ENCODE peak calls at places on chromosomes 13 and 19, in four cellular contexts. V, D, H and T are unnamed samples. For H3K9me3, the result is how much of the 10 kb centered on the place peaks cover.

GRCh38 chr13:106302011-106302410 is 233.5 kb downstream of the EFNB2 start:
- DNase-seq in V (no peak), D (peak), H (no peak), T (no peak)

GRCh38 chr19:53865918-53866696 is 1.6 kb upstream of the MYADM start:
- DNase-seq in V (no peak), D (peak), H (peak), T (peak)

GRCh38 chr13:46484561-46484960 is 68.4 kb upstream of the LRCH1 start:
- DNase-seq in V (no peak), D (no peak), H (no peak), T (no peak)

GRCh38 chr13:20902438-20903163 is at the start of gene XPO4:
- DNase-seq in V (peak), D (peak), H (peak), T (peak)

GRCh38 chr19:39156230-39156890 is 30.8 kb downstream of the PAK4 start:
- DNase-seq in V (no peak), D (peak), H (no peak), T (no peak)

GRCh38 chr13:42747399-42747873 is 33.9 kb upstream of the FAM216B start:
- DNase-seq in V (no peak), D (peak), H (no peak), T (no peak)

GRCh38 chr13:22801402-22802003 is 379.3 kb upstream of the SGCG start:
- DNase-seq in V (no peak), D (no peak), H (no peak), T (no peak)

GRCh38 chr13:98632971-98633370 is 56.1 kb upstream of the STK24 start:
- DNase-seq in V (no peak), D (no peak), H (no peak), T (no peak)

GRCh38 chr19:8512115-8512967 is 1.6 kb downstream of the ZNF414 start:
- DNase-seq in V (peak), D (peak), H (no peak), T (no peak)

GRCh38 chr19:13877303-13877702 is 369 bp downstream of the NANOS3 start:
- DNase-seq in V (no peak), D (no peak), H (no peak), T (no peak)

GRCh38 chr13:39699274-39699673 is 43.8 kb downstream of the COG6 start:
- DNase-seq in V (no peak), D (no peak), H (no peak), T (no peak)

GRCh38 chr19:49758292-49758691 is 4.8 kb downstream of the TSKS start:
- DNase-seq in V (no peak), D (no peak), H (no peak), T (no peak)

GRCh38 chr13:30376426-30377311 is 45.6 kb upstream of the UBE2L5 start:
- DNase-seq in V (peak), D (peak), H (peak), T (peak)

GRCh38 chr13:112354330-112355273 is 21.6 kb upstream of the SPACA7 start:
- DNase-seq in V (no peak), D (no peak), H (no peak), T (no peak)

GRCh38 chr19:38693380-38694223 is 46.2 kb downstream of the ACTN4 start:
- DNase-seq in V (peak), D (peak), H (peak), T (no peak)

GRCh38 chr19:18379803-18380747 is 5.9 kb upstream of the GDF15 start:
- DNase-seq in V (no peak), D (peak), H (peak), T (no peak)

GRCh38 chr19:35559781-35560180 is 3.7 kb downstream of the ATP4A start:
- DNase-seq in V (no peak), D (no peak), H (no peak), T (no peak)

GRCh38 chr19:12884926-12885748 is 1.9 kb downstream of the KLF1 start:
- DNase-seq in V (no peak), D (peak), H (peak), T (peak)

GRCh38 chr13:72539925-72540324 is 187.5 kb downstream of the MZT1 start:
- DNase-seq in V (no peak), D (no peak), H (no peak), T (no peak)

GRCh38 chr13:114089751-114090400 is 42.5 kb downstream of the RASA3 start:
- DNase-seq in V (no peak), D (no peak), H (no peak), T (no peak)

GRCh38 chr19:31255863-31256600 is 93.2 kb downstream of the TSHZ3 start:
- DNase-seq in V (no peak), D (peak), H (no peak), T (no peak)

GRCh38 chr19:57075801-57076492 is 43.8 kb upstream of the USP29 start:
- DNase-seq in V (no peak), D (no peak), H (no peak), T (no peak)
- H3K9me3 ChIP-seq in V (under half), D (under half), H (under half), T (under half)

DNA sequence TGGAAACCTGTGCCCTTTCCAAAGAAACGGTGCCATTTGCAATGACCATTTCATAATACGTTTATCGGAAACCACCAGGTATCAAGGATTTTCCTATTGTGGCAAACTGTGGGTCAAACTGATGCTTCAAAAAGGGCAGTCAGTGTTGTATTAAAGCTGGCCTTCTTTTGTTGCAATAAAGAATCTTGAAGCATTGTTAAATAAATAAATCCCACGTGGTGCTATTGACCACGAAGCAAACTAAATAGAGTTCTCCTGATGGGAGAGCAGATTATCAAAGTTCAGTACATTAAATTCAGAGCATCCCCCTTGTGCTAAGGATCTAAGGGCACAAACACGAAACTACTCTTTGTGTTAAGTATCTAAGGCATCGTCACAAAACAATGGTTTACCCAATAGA is 545.9 kb upstream of the MIR17HG start:
- DNase-seq in V (no peak), D (no peak), H (no peak), T (no peak)
- H3K9me3 ChIP-seq in V (under half), D (under half), H (under half), T (under half)

GRCh38 chr13:19071161-19071936 is 110.3 kb downstream of the TUBA3C start:
- DNase-seq in V (no peak), D (no peak), H (no peak), T (no peak)
- H3K9me3 ChIP-seq in V (under half), D (under half), H (under half), T (under half)

DNA sequence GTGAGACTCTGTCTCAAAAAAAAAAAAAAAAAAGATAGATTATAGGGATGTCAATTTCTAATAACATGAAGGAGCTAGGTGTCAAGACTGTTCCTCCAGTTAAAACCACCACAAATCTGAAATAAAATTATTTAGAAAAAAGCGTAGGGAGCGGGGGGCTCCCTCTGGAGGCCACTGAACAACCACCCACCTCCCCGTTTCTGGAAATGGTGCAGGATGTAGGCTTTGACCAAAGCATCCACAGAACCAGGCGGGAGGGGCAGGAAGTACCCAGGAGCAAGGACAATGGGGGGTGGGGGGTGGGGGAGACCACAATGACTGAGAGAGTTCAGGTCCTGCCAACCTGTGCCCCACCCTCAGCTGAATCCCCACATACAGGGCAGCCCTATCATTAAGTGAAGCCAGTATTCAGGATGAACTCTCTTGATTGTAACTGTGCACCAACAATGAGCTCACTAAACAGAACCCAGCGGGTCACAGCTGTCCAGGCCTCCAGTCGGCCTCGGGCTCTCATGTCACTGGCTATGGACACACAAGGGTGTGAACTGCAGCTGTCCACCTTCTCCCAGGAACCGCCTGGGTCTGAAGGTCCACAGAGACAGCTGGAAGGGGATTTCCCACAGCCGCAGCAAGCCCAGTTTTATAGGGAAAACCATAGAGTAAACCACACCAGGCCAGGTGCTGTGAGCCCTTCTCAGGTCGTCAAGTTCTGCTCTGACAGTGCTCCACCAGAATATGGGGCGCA is 6.6 kb downstream of the ZSCAN18 start:
- DNase-seq in V (no peak), D (no peak), H (no peak), T (no peak)
- H3K9me3 ChIP-seq in V (under half), D (under half), H (under half), T (under half)

DNA sequence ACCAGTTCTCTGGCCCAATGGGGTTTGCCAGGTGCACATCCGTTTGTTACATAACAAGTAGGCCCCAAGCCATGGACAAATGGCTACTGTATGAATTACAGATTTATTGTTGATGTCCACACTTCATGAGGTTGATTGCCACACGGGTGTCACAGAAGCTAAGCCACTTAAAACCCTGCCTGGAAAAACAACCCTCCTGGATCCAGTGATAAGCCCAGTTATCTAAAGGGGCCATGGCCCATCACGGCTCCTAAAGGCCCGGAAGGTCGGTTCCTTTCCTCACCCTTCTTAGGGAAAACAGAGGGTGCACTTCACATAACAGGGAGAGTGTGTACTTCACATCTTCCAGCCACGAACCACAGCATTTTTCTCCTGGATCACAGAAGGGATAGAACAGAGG is 4.1 kb downstream of the TMEM272 start:
- DNase-seq in V (no peak), D (no peak), H (no peak), T (no peak)
- H3K9me3 ChIP-seq in V (under half), D (under half), H (under half), T (under half)

GRCh38 chr19:22976248-22976647 is 26.7 kb downstream of the ZNF728 start:
- DNase-seq in V (no peak), D (no peak), H (no peak), T (no peak)
- H3K9me3 ChIP-seq in V (under half), D (under half), H (under half), T (under half)